ENCODE peak calls at places on chromosomes 7 and 10, in five cellular contexts. N is ovary; G is BE2C; C is GM23338; B is CD4-positive, alpha-beta memory T cell. L is an unnamed sample. For H3K36me3, the result is how much of the 10 kb centered on the place peaks cover.

GRCh38 chr7:46979439-46979838 is 602.5 kb downstream of the TNS3 start:
- DNase-seq in B (no peak), N (no peak), C (no peak), G (no peak), L (no peak)

GRCh38 chr10:74103560-74104248 is 46.9 kb downstream of the AP3M1 start:
- DNase-seq in B (no peak), N (no peak), G (no peak), C (peak), L (no peak)

GRCh38 chr10:79249156-79250121 is 97.8 kb upstream of the PPIF start:
- DNase-seq in N (no peak), B (no peak), G (no peak), C (no peak), L (no peak)

GRCh38 chr10:72889391-72889831 is 4.1 kb upstream of the OIT3 start:
- DNase-seq in C (no peak), B (no peak), G (no peak), N (no peak), L (no peak)

GRCh38 chr10:94349327-94349726 is 13.4 kb downstream of the NOC3L start:
- DNase-seq in G (no peak), B (no peak), C (no peak), N (no peak), L (no peak)

GRCh38 chr10:96056787-96057186 is 13.4 kb downstream of the CCNJ start:
- DNase-seq in N (no peak), G (no peak), C (no peak), B (no peak), L (no peak)

GRCh38 chr7:13106513-13106912 is 419.1 kb downstream of the ARL4A start:
- DNase-seq in N (no peak), B (no peak), C (no peak), G (no peak), L (no peak)

GRCh38 chr10:4095171-4095570 is 310.2 kb upstream of the KLF6 start:
- DNase-seq in B (no peak), N (no peak), G (no peak), C (no peak), L (no peak)

GRCh38 chr7:42104231-42104630 is 132.8 kb downstream of the GLI3 start:
- DNase-seq in N (no peak), C (no peak), B (no peak), G (no peak), L (no peak)

GRCh38 chr7:122315507-122316466 is 11.2 kb upstream of the FEZF1 start:
- DNase-seq in C (peak), N (no peak), B (no peak), G (no peak), L (no peak)

GRCh38 chr10:124422742-124423141 is 4.0 kb upstream of the OAT start:
- DNase-seq in G (no peak), B (no peak), N (no peak), C (no peak), L (no peak)

GRCh38 chr7:26429168-26429567 is 137.5 kb downstream of the SNX10 start:
- DNase-seq in G (no peak), B (no peak), N (no peak), C (no peak), L (no peak)

GRCh38 chr7:158443688-158444483 is 143.7 kb downstream of the PTPRN2 start:
- DNase-seq in B (no peak), N (no peak), G (no peak), C (no peak), L (no peak)

GRCh38 chr10:72523062-72523461 is 102.8 kb downstream of the MICU1 start:
- DNase-seq in G (no peak), C (no peak), N (no peak), B (no peak), L (no peak)

GRCh38 chr10:131260452-131261211 is 50.9 kb downstream of the TCERG1L start:
- DNase-seq in C (no peak), G (no peak), N (no peak), B (no peak), L (no peak)

GRCh38 chr10:33746878-33747277 is 412.4 kb upstream of the NRP1 start:
- DNase-seq in N (no peak), G (no peak), B (no peak), C (no peak), L (no peak)

GRCh38 chr10:95558593-95559320 is 2.4 kb downstream of the SORBS1 start:
- DNase-seq in B (no peak), N (no peak), C (no peak), G (no peak), L (no peak)

GRCh38 chr10:95610727-95611126 is 45.8 kb downstream of the ALDH18A1 start:
- DNase-seq in N (no peak), G (no peak), B (no peak), C (no peak), L (no peak)

GRCh38 chr7:154438571-154438970 is 386.4 kb downstream of the DPP6 start:
- DNase-seq in N (no peak), G (no peak), C (no peak), B (no peak), L (no peak)

GRCh38 chr7:39880556-39880955 is 69.5 kb upstream of the CDK13 start:
- DNase-seq in G (no peak), N (no peak), C (no peak), B (no peak), L (no peak)

GRCh38 chr7:95327356-95327755 is 3.0 kb upstream of the PON1 start:
- DNase-seq in B (no peak), G (no peak), C (no peak), N (no peak), L (no peak)

GRCh38 chr10:126387931-126388911 is at the start of gene ADAM12:
- DNase-seq in G (peak), N (peak), C (peak), B (peak), L (no peak)

GRCh38 chr10:128257404-128257803 is 131.2 kb upstream of the MKI67 start:
- DNase-seq in C (no peak), G (no peak), N (no peak), B (no peak), L (no peak)

GRCh38 chr10:123269017-123269552 is 114.9 kb downstream of the BUB3 start:
- DNase-seq in N (no peak), B (no peak), C (no peak), G (no peak), L (no peak)

GRCh38 chr7:142300689-142301088 is 42.8 kb upstream of the PRSS58 start:
- DNase-seq in B (peak), C (peak), G (no peak), N (no peak), L (peak)

GRCh38 chr7:33072471-33072870 is 9.9 kb upstream of the NT5C3A start:
- DNase-seq in C (no peak), B (no peak), G (no peak), N (no peak), L (no peak)

GRCh38 chr10:58266826-58267712 is 625 bp downstream of the IPMK start:
- DNase-seq in B (peak), C (peak), G (peak), N (peak), L (peak)

GRCh38 chr10:1669433-1669832 is 67.9 kb downstream of the ADARB2 start:
- DNase-seq in G (no peak), N (no peak), C (no peak), B (no peak), L (no peak)

GRCh38 chr7:27939893-27940292 is 199.9 kb downstream of the TAX1BP1 start:
- DNase-seq in N (no peak), C (no peak), G (no peak), B (no peak), L (no peak)

GRCh38 chr7:28573059-28573553 is 160.8 kb downstream of the CREB5 start:
- DNase-seq in N (no peak), B (no peak), C (no peak), G (peak), L (no peak)

GRCh38 chr7:116265881-116266280 is 55.5 kb downstream of the TES start:
- DNase-seq in N (no peak), B (no peak), C (no peak), G (no peak), L (no peak)

GRCh38 chr10:91032614-91033248 is 111.8 kb upstream of the ANKRD1 start:
- DNase-seq in B (no peak), N (no peak), G (peak), C (no peak), L (no peak)

GRCh38 chr10:22599048-22599561 is 115.3 kb downstream of the PIP4K2A start:
- DNase-seq in C (no peak), N (no peak), B (no peak), G (no peak), L (peak)

GRCh38 chr7:42573904-42574692 is 337.1 kb upstream of the GLI3 start:
- DNase-seq in B (no peak), C (no peak), N (no peak), G (no peak), L (no peak)

GRCh38 chr10:121154310-121154709 is 303.1 kb downstream of the WDR11 start:
- DNase-seq in B (no peak), C (no peak), N (no peak), G (no peak), L (no peak)

GRCh38 chr10:70198696-70199466 is 28.6 kb upstream of the SAR1A start:
- DNase-seq in C (peak), B (no peak), G (no peak), N (no peak), L (no peak)
- H3K36me3 ChIP-seq in C (under half), B (under half), G (half or more), N (under half), L (under half)

GRCh38 chr7:129401968-129402860 is 32.0 kb upstream of the STRIP2 start:
- DNase-seq in N (no peak), B (no peak), G (no peak), C (no peak), L (no peak)

GRCh38 chr7:129405527-129405926 is 28.7 kb upstream of the STRIP2 start:
- DNase-seq in N (no peak), C (no peak), G (no peak), B (no peak), L (no peak)

GRCh38 chr7:129401228-129401967 is 32.8 kb upstream of the STRIP2 start:
- DNase-seq in N (no peak), C (no peak), G (no peak), B (no peak), L (no peak)
- H3K36me3 ChIP-seq in N (under half), C (under half), G (under half), B (under half), L (under half)

GRCh38 chr7:86969865-86970264 is 89.6 kb downstream of the ELAPOR2 start:
- DNase-seq in C (no peak), G (no peak), N (no peak), B (no peak), L (no peak)

GRCh38 chr7:86972072-86972471 is 87.4 kb downstream of the ELAPOR2 start:
- DNase-seq in C (peak), G (no peak), B (no peak), N (no peak), L (no peak)

GRCh38 chr7:86970547-86970946 is 88.9 kb downstream of the ELAPOR2 start:
- DNase-seq in N (no peak), C (no peak), B (no peak), G (no peak), L (no peak)

GRCh38 chr7:86968618-86969017 is 90.8 kb downstream of the ELAPOR2 start:
- DNase-seq in C (no peak), N (no peak), B (no peak), G (no peak), L (no peak)

GRCh38 chr7:86970986-86971385 is 88.5 kb downstream of the ELAPOR2 start:
- DNase-seq in N (no peak), C (no peak), G (no peak), B (no peak), L (no peak)
- H3K36me3 ChIP-seq in N (under half), C (under half), G (under half), B (under half), L (under half)

GRCh38 chr7:128847721-128848211 is 14.9 kb upstream of the ATP6V1F start:
- DNase-seq in C (no peak), N (no peak), B (no peak), G (no peak), L (no peak)

GRCh38 chr7:128849804-128850490 is 12.7 kb upstream of the ATP6V1F start:
- DNase-seq in B (no peak), N (no peak), G (no peak), C (no peak), L (no peak)

GRCh38 chr7:128849156-128849515 is 13.5 kb upstream of the ATP6V1F start:
- DNase-seq in B (no peak), C (no peak), N (no peak), G (no peak), L (no peak)

GRCh38 chr7:128846781-128847444 is 15.7 kb upstream of the ATP6V1F start:
- DNase-seq in C (no peak), G (no peak), N (no peak), B (no peak), L (no peak)

DNA sequence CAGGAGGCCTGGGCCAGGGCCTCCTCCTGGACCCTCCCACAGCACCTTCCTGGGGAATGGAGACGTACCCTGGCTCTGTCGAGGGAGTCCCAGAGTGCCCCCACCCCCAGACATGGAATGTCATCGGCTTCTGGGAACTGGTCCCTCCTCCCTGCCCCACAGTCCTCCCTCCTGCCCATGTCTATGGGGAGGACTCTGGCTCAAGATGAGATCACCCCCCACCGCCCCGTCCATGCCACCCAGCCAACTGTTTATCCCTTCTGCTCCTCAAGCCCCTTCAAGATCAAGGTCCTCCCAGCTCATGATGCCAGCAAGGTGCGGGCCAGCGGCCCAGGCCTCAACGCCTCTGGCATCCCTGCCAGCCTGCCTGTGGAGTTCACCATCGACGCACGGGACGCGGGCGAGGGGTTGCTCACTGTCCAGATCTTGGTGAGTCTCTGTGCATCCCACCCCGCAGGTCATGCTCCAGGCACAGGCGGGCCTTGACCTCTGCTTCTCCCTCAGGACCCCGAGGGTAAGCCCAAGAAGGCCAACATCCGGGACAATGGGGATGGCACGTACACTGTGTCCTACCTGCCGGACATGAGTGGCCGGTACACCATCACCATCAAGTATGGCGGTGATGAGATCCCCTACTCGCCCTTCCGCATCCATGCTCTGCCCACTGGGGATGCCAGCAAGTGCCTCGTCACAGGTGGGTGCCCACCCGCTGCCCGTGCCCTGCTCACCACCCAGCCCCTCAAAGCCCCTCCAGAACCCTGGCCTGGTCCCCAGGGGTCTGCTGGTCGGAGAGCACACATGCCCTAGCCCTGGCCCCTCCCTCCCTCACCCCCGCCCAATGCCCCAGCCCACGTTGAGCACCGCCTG is 14.1 kb upstream of the ATP6V1F start:
- DNase-seq in B (no peak), C (no peak), G (no peak), N (no peak), L (no peak)
- H3K36me3 ChIP-seq in B (under half), C (under half), G (under half), N (under half), L (under half)

GRCh38 chr10:68496072-68496471 is 24.3 kb upstream of the DNA2 start:
- DNase-seq in C (peak), B (no peak), G (no peak), N (no peak), L (no peak)
- H3K36me3 ChIP-seq in C (under half), B (under half), G (under half), N (under half), L (under half)

GRCh38 chr7:16046045-16046444 is 359.6 kb upstream of the MEOX2 start:
- DNase-seq in B (no peak), C (no peak), N (no peak), G (no peak), L (no peak)

GRCh38 chr7:16040381-16040780 is 353.9 kb upstream of the MEOX2 start:
- DNase-seq in C (no peak), G (no peak), N (no peak), B (no peak), L (no peak)

DNA sequence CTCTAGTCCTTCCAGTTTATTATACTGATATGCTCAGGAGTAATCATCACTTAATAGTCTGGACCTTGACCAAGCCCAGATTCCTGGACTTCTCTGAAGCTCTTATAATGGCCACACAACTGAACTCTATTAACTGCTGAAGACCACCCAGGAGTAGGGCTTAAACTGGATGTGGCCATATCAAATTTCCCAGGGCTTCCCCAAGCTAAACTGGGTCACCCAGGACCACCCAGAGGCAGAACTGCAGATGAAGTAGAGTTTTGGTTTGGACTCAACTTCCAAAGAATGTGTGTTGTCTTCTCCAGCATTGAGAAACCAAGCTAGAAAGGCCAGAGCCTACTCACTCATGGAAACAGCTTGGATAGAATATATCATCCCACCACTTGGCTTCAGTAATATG is 358.1 kb upstream of the MEOX2 start:
- DNase-seq in G (no peak), C (no peak), B (no peak), N (no peak), L (no peak)
- H3K36me3 ChIP-seq in G (under half), C (under half), B (under half), N (under half), L (under half)

GRCh38 chr7:48497521-48497920 is 326.3 kb downstream of the ABCA13 start:
- DNase-seq in C (no peak), G (no peak), N (no peak), B (no peak), L (no peak)
- H3K36me3 ChIP-seq in C (under half), G (under half), N (under half), B (under half), L (under half)

GRCh38 chr7:107937514-107937913 is 46.5 kb downstream of the DLD start:
- DNase-seq in B (no peak), N (no peak), C (no peak), G (no peak), L (no peak)
- H3K36me3 ChIP-seq in B (under half), N (under half), C (under half), G (half or more), L (under half)

GRCh38 chr7:128835790-128836641 is 5.8 kb downstream of the FLNC start:
- DNase-seq in G (no peak), B (no peak), C (no peak), N (peak), L (no peak)

GRCh38 chr7:128837521-128837921 is 7.3 kb downstream of the FLNC start:
- DNase-seq in B (no peak), N (peak), C (no peak), G (no peak), L (no peak)

GRCh38 chr7:128835231-128835751 is 5.1 kb downstream of the FLNC start:
- DNase-seq in C (no peak), N (no peak), G (no peak), B (no peak), L (no peak)

GRCh38 chr7:128838109-128838779 is 8.0 kb downstream of the FLNC start:
- DNase-seq in G (no peak), C (no peak), N (no peak), B (no peak), L (no peak)

DNA sequence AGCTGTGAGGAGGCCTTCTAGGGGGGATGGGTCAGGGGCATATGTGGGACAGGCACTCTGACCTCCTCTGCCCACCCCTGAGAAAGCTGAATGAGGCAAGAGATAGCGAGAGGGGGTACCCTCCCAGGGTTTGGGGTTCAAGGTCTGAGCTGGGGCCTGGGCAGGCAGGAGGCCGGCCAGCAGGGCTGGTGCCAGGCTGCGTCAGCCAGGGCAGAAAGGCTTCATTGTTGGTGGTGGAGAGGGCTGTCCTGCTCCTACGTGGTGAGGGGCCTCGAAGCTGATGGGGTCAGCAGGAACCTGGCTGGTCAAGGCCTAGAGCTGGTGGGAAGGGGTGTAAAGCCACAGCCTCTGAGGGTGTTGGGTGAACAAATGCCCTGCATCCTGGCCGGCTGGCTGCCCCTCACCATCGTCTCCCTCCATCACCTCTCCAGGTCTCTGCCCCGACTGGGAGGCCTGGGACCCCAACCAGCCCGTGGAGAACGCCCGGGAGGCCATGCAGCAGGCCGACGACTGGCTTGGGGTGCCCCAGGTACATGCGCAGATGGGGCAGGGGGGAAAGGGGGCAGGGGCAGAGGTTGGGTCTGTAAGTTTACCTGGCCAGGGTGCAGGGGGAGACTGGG is 6.6 kb downstream of the FLNC start:
- DNase-seq in G (no peak), C (no peak), N (no peak), B (no peak), L (no peak)
- H3K36me3 ChIP-seq in G (under half), C (under half), N (under half), B (under half), L (under half)